ENCODE peak calls at places on chromosomes 4 and X, in six cellular contexts. U, I, Y, K, T and R are unnamed samples.

GRCh38 chrX:9148626-9149385 is 114.9 kb upstream of the FAM9B start:
- DNase-seq in U (no peak), I (peak), Y (peak), K (peak), T (no peak), R (no peak)

GRCh38 chr4:95232358-95233156 is 316.2 kb downstream of the UNC5C start:
- DNase-seq in U (no peak), I (no peak), Y (no peak), K (no peak), T (no peak), R (no peak)

GRCh38 chr4:144336633-144337032 is 196.1 kb upstream of the GYPA start:
- DNase-seq in U (no peak), I (no peak), Y (no peak), K (no peak), T (no peak), R (no peak)

GRCh38 chrX:69319376-69319775 is 154.1 kb upstream of the PJA1 start:
- DNase-seq in U (no peak), I (no peak), Y (no peak), K (no peak), T (no peak), R (no peak)

GRCh38 chr4:107945809-107946208 is 14.5 kb downstream of the CYP2U1 start:
- DNase-seq in U (no peak), I (no peak), Y (no peak), K (no peak), T (no peak), R (no peak)

GRCh38 chr4:185396724-185397402 is at the start of gene ANKRD37:
- DNase-seq in U (no peak), I (no peak), Y (no peak), K (peak), T (peak), R (no peak)

GRCh38 chrX:750263-750662 is 119.7 kb downstream of the SHOX start:
- DNase-seq in U (no peak), I (no peak), Y (no peak), K (no peak), T (no peak), R (no peak)

GRCh38 chrX:135977611-135978010 is 3.8 kb upstream of the MMGT1 start:
- DNase-seq in U (peak), I (no peak), Y (no peak), K (peak), T (no peak), R (peak)

GRCh38 chr4:181957088-181957487 is 286.1 kb upstream of the TENM3 start:
- DNase-seq in U (peak), I (peak), Y (no peak), K (peak), T (no peak), R (peak)

GRCh38 chr4:102786279-102786678 is 25.5 kb upstream of the MANBA start:
- DNase-seq in U (no peak), I (no peak), Y (no peak), K (no peak), T (no peak), R (no peak)